ENCODE peak calls at places on chromosome 5, in eight cellular contexts. M is activated naive CD4-positive, alpha-beta T cell; X is RWPE1; S is spleen; W is T1000; T is T follicular helper cell; O is COR-L47; G is fibroblast of gingiva. A is an unnamed sample.

GRCh38 chr5:52725065-52725746 is 62.5 kb upstream of the ITGA1 start:
- DNase-seq in M (peak), X (peak), S (no peak), W (no peak), T (peak), O (peak), G (no peak), A (peak)

GRCh38 chr5:180173875-180174586 is 35.0 kb downstream of the RASGEF1C start:
- DNase-seq in M (no peak), X (no peak), S (peak), W (no peak), T (no peak), O (no peak), G (no peak), A (no peak)

GRCh38 chr5:140317859-140318258 is 15.0 kb upstream of the PFDN1 start:
- DNase-seq in M (no peak), X (peak), S (no peak), W (no peak), T (no peak), O (no peak), G (no peak), A (peak)

GRCh38 chr5:42715791-42716190 is 40.8 kb upstream of the CCDC152 start:
- DNase-seq in M (no peak), X (no peak), S (no peak), W (no peak), T (no peak), O (no peak), G (no peak), A (peak)

GRCh38 chr5:138937392-138938387 is 62.6 kb upstream of the LRRTM2 start:
- DNase-seq in M (no peak), X (no peak), S (peak), W (no peak), T (no peak), O (no peak), G (no peak), A (no peak)

GRCh38 chr5:72242796-72243475 is 77.1 kb downstream of the MRPS27 start:
- DNase-seq in M (no peak), X (no peak), S (no peak), W (no peak), T (no peak), O (peak), G (no peak), A (no peak)

GRCh38 chr5:61304611-61305369 is 27.3 kb upstream of the ZSWIM6 start:
- DNase-seq in M (no peak), X (peak), S (no peak), W (peak), T (no peak), O (no peak), G (peak), A (peak)

GRCh38 chr5:66967826-66968262 is 228.8 kb downstream of the CD180 start:
- DNase-seq in M (no peak), X (no peak), S (no peak), W (no peak), T (no peak), O (no peak), G (no peak), A (no peak)

GRCh38 chr5:173867173-173867679 is 20.9 kb upstream of the CPEB4 start:
- DNase-seq in M (no peak), X (no peak), S (no peak), W (no peak), T (no peak), O (no peak), G (no peak), A (no peak)

GRCh38 chr5:54915466-54916027 is 69.8 kb downstream of the ESM1 start:
- DNase-seq in M (no peak), X (no peak), S (no peak), W (no peak), T (no peak), O (no peak), G (no peak), A (no peak)

GRCh38 chr5:159458217-159458711 is 128.0 kb upstream of the IL12B start:
- DNase-seq in M (no peak), X (no peak), S (no peak), W (no peak), T (no peak), O (no peak), G (no peak), A (no peak)

GRCh38 chr5:163377982-163378381 is 59.4 kb upstream of the CCNG1 start:
- DNase-seq in M (no peak), X (no peak), S (no peak), W (no peak), T (no peak), O (no peak), G (no peak), A (no peak)

GRCh38 chr5:133474851-133475590 is 137.3 kb downstream of the FSTL4 start:
- DNase-seq in M (no peak), X (no peak), S (no peak), W (no peak), T (no peak), O (no peak), G (no peak), A (no peak)

GRCh38 chr5:35926389-35927051 is 11.9 kb downstream of the CAPSL start:
- DNase-seq in M (peak), X (peak), S (no peak), W (peak), T (peak), O (peak), G (peak), A (peak)

GRCh38 chr5:142841511-142842255 is 71.5 kb downstream of the ARHGAP26 start:
- DNase-seq in M (no peak), X (no peak), S (no peak), W (no peak), T (no peak), O (no peak), G (peak), A (no peak)

GRCh38 chr5:125725686-125726085 is 697.5 kb upstream of the GRAMD2B start:
- DNase-seq in M (no peak), X (no peak), S (no peak), W (no peak), T (no peak), O (no peak), G (no peak), A (no peak)

GRCh38 chr5:35852084-35852734 is 4.5 kb upstream of the IL7R start:
- DNase-seq in M (no peak), X (no peak), S (no peak), W (peak), T (peak), O (no peak), G (peak), A (peak)

GRCh38 chr5:146962801-146963355 is 84.3 kb upstream of the PPP2R2B start:
- DNase-seq in M (no peak), X (peak), S (no peak), W (no peak), T (no peak), O (no peak), G (peak), A (peak)

GRCh38 chr5:174312641-174313040 is 267.1 kb downstream of the NSG2 start:
- DNase-seq in M (no peak), X (no peak), S (peak), W (no peak), T (no peak), O (no peak), G (no peak), A (no peak)

GRCh38 chr5:136212252-136212721 is 19.3 kb upstream of the SMIM32 start:
- DNase-seq in M (peak), X (peak), S (peak), W (no peak), T (peak), O (peak), G (peak), A (peak)

GRCh38 chr5:118698774-118699173 is 289.6 kb downstream of the DTWD2 start:
- DNase-seq in M (no peak), X (no peak), S (no peak), W (no peak), T (no peak), O (no peak), G (no peak), A (no peak)

GRCh38 chr5:103587185-103587748 is 24.7 kb upstream of the NUDT12 start:
- DNase-seq in M (no peak), X (peak), S (no peak), W (no peak), T (no peak), O (peak), G (peak), A (peak)

GRCh38 chr5:115558388-115558956 is 13.9 kb upstream of the FEM1C start:
- DNase-seq in M (no peak), X (no peak), S (no peak), W (no peak), T (no peak), O (no peak), G (peak), A (no peak)